ENCODE peak calls at places on chromosomes 3 and 15, in nine cellular contexts. P is SK-N-SH, C is GM23338, I is iPS DF 6.9, H is Peyer's patch, S is HepG2, X is left lung, G is neural progenitor cell, Z is stomach. B is an unnamed sample.
A peak's percentile ranks its signal among the peaks of the same experiment; 100 is the strongest.

GRCh38 chr3:32238027-32238815 is at the start of gene CMTM8:
- DNase-seq in P (peak; percentile 90), C (peak; percentile 83), I (no peak), H (peak; percentile 79), S (peak; percentile 69), X (peak; percentile 90), G (peak; percentile 88), Z (peak; percentile 81), B (peak; percentile 84)

GRCh38 chr3:115062412-115062956 is 84.6 kb downstream of the ZBTB20 start:
- DNase-seq in P (no peak), C (no peak), I (no peak), H (no peak), S (no peak), X (no peak), G (no peak), Z (no peak), B (no peak)

GRCh38 chr15:43989938-43990337 is 163.1 kb downstream of the WDR76 start:
- DNase-seq in P (no peak), C (no peak), I (no peak), H (no peak), S (no peak), X (no peak), G (no peak), Z (no peak), B (no peak)

GRCh38 chr3:131242201-131242600 is 139.4 kb upstream of the NUDT16 start:
- DNase-seq in P (no peak), C (no peak), I (no peak), H (no peak), S (no peak), X (no peak), G (no peak), Z (no peak), B (no peak)

GRCh38 chr15:77546050-77546501 is 86.6 kb downstream of the LINGO1 start:
- DNase-seq in P (peak; percentile 54), C (no peak), I (no peak), H (no peak), S (no peak), X (no peak), G (no peak), Z (peak; percentile 45), B (no peak)

GRCh38 chr15:75347222-75348033 is 589 bp downstream of the NEIL1 start:
- DNase-seq in P (peak; percentile 87), C (peak; percentile 85), I (no peak), H (peak; percentile 90), S (no peak), X (peak; percentile 89), G (peak; percentile 71), Z (peak; percentile 68), B (peak; percentile 85)

GRCh38 chr15:35173444-35174118 is 88.5 kb upstream of the NANOGP8 start:
- DNase-seq in P (no peak), C (no peak), I (no peak), H (no peak), S (peak; percentile 3), X (no peak), G (no peak), Z (no peak), B (no peak)

GRCh38 chr3:13584427-13584891 is 35.5 kb downstream of the FBLN2 start:
- DNase-seq in P (no peak), C (no peak), I (no peak), H (no peak), S (no peak), X (no peak), G (no peak), Z (no peak), B (no peak)

GRCh38 chr15:25249236-25250010 is 189.4 kb downstream of the UBE3A start:
- DNase-seq in P (no peak), C (no peak), I (no peak), H (peak; percentile 30), S (no peak), X (peak; percentile 27), G (no peak), Z (peak; percentile 22), B (peak; percentile 4)

GRCh38 chr3:125061170-125061569 is 5.4 kb upstream of the HEG1 start:
- DNase-seq in P (no peak), C (no peak), I (no peak), H (peak; percentile 58), S (no peak), X (no peak), G (no peak), Z (no peak), B (no peak)

GRCh38 chr3:18847583-18848197 is 300.6 kb upstream of the KCNH8 start:
- DNase-seq in P (peak; percentile 6), C (peak; percentile 60), I (no peak), H (no peak), S (peak; percentile 10), X (no peak), G (peak; percentile 28), Z (no peak), B (no peak)

GRCh38 chr15:88704791-88705768 is 66.3 kb downstream of the ISG20 start:
- DNase-seq in P (peak; percentile 72), C (peak; percentile 71), I (no peak), H (peak; percentile 45), S (no peak), X (no peak), G (peak; percentile 62), Z (peak; percentile 41), B (peak; percentile 41)

GRCh38 chr3:151318946-151319345 is 2.3 kb upstream of the GPR87 start:
- DNase-seq in P (no peak), C (peak; percentile 28), I (no peak), H (no peak), S (no peak), X (no peak), G (no peak), Z (no peak), B (no peak)

GRCh38 chr3:138936763-138937689 is 9.9 kb downstream of the FOXL2 start:
- DNase-seq in P (peak; percentile 44), C (no peak), I (no peak), H (no peak), S (no peak), X (peak; percentile 72), G (peak; percentile 36), Z (no peak), B (no peak)

GRCh38 chr15:85689729-85690128 is 105.0 kb downstream of the KLHL25 start:
- DNase-seq in P (no peak), C (peak; percentile 81), I (peak; percentile 20), H (peak; percentile 86), S (no peak), X (no peak), G (peak; percentile 80), Z (peak; percentile 54), B (no peak)

GRCh38 chr15:42584031-42584765 is 8.8 kb downstream of the STARD9 start:
- DNase-seq in P (no peak), C (peak; percentile 75), I (no peak), H (no peak), S (peak; percentile 32), X (no peak), G (peak; percentile 65), Z (no peak), B (no peak)

GRCh38 chr3:38640661-38641441 is 8.6 kb downstream of the SCN5A start:
- DNase-seq in P (no peak), C (peak; percentile 90), I (no peak), H (peak; percentile 21), S (no peak), X (no peak), G (peak; percentile 94), Z (no peak), B (no peak)

GRCh38 chr15:100726426-100727190 is 124.2 kb downstream of the ASB7 start:
- DNase-seq in P (peak; percentile 1), C (no peak), I (no peak), H (no peak), S (no peak), X (no peak), G (no peak), Z (no peak), B (peak; percentile 2)

GRCh38 chr15:100725121-100726069 is 123.0 kb downstream of the ASB7 start:
- DNase-seq in P (peak; percentile 8), C (no peak), I (no peak), H (no peak), S (no peak), X (peak; percentile 38), G (no peak), Z (no peak), B (peak; percentile 14)

GRCh38 chr15:100726070-100726420 is 123.7 kb downstream of the ASB7 start:
- DNase-seq in P (peak; percentile 9), C (no peak), I (no peak), H (no peak), S (no peak), X (no peak), G (no peak), Z (no peak), B (peak; percentile 12)

GRCh38 chr15:100728371-100729201 is 126.2 kb downstream of the ASB7 start:
- DNase-seq in P (peak; percentile 16), C (no peak), I (no peak), H (no peak), S (no peak), X (no peak), G (no peak), Z (no peak), B (no peak)

GRCh38 chr15:100727291-100727851 is 125.0 kb downstream of the ASB7 start:
- DNase-seq in P (peak; percentile 3), C (peak; percentile 8), I (no peak), H (no peak), S (no peak), X (no peak), G (no peak), Z (no peak), B (peak; percentile 11)
- H3K4me1 ChIP-seq in P (peaks cover 40% of the 10 kb centered on the region), C (peaks cover 7% of the 10 kb centered on the region), I (no peaks in the 10 kb centered on the region), H (peaks cover 4% of the 10 kb centered on the region), S (peaks cover 39% of the 10 kb centered on the region), X (peaks cover 7% of the 10 kb centered on the region), G (no peaks in the 10 kb centered on the region), Z (no peaks in the 10 kb centered on the region), B (no peaks in the 10 kb centered on the region)

GRCh38 chr15:95327661-95328060 is 1002.8 kb upstream of the NR2F2 start:
- DNase-seq in P (no peak), C (peak; percentile 26), I (no peak), H (no peak), S (no peak), X (no peak), G (peak; percentile 69), Z (no peak), B (no peak)
- H3K4me3 ChIP-seq in P (no peak overlapping the region), C (peak overlapping the region; percentile 65), I (no peak overlapping the region), H (no peak overlapping the region), S (no peak overlapping the region), X (no peak overlapping the region), G (peak overlapping the region; percentile 48), Z (no peak overlapping the region), B (no peak overlapping the region)

GRCh38 chr3:11648735-11649134 is 5.0 kb upstream of the VGLL4 start:
- DNase-seq in P (no peak), C (no peak), I (no peak), H (no peak), S (no peak), X (no peak), G (no peak), Z (no peak), B (no peak)
- H3K4me1 ChIP-seq in P (no peaks in the 10 kb centered on the region), C (peaks cover 13% of the 10 kb centered on the region), I (peaks cover 2% of the 10 kb centered on the region), H (no peaks in the 10 kb centered on the region), S (peaks cover 8% of the 10 kb centered on the region), X (no peaks in the 10 kb centered on the region), G (peaks cover 3% of the 10 kb centered on the region), Z (peaks cover 24% of the 10 kb centered on the region), B (no peaks in the 10 kb centered on the region)

DNA sequence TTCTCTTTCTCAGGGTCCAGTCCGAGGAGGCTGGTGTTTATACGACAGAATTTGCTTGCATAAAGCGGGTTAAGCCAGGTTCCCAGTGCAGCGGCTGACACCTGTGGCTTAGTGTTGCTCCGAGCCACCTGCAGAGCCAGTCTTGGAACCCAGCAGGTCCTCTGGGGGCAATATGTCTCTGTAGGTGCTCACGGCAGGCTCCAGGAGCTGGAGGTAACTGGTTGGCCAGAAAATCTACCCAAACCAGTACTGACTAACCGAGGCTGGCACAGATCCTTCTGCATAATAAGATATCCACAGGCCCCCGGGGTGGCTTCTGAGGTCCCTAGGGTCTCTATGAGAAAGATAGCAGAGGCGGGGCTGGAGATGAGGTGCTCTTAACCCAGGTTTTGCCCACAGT is 3.2 kb downstream of the MGLL start:
- DNase-seq in P (no peak), C (no peak), I (no peak), H (no peak), S (no peak), X (no peak), G (no peak), Z (no peak), B (no peak)
- H3K4me3 ChIP-seq in P (no peak overlapping the region), C (no peak overlapping the region), I (no peak overlapping the region), H (peak overlapping the region; percentile 99), S (no peak overlapping the region), X (no peak overlapping the region), G (no peak overlapping the region), Z (no peak overlapping the region), B (no peak overlapping the region)

B was measured in colonic mucosa.